ENCODE peak calls at places on chromosomes 1 and 21, in six cellular contexts. Z is endothelial cell, Q is Caco-2, S is fibroblast of lung, D is neural progenitor cell, M is GM20000. N is an unnamed sample.

GRCh38 chr1:200372095-200372884 is 37.5 kb downstream of the ZNF281 start:
- DNase-seq in Z (no peak), Q (peak; percentile 74), S (peak; percentile 90), D (no peak), M (no peak), N (peak; percentile 95)

GRCh38 chr1:220827445-220828210 is 40.9 kb downstream of the MTARC1 start:
- DNase-seq in Z (no peak), Q (no peak), S (no peak), D (no peak), M (no peak), N (no peak)

GRCh38 chr1:19661721-19662228 is 2.9 kb upstream of the HTR6 start:
- DNase-seq in Z (no peak), Q (no peak), S (peak; percentile 26), D (no peak), M (peak; percentile 61), N (no peak)

GRCh38 chr1:19504796-19505693 is 19.7 kb upstream of the CAPZB start:
- DNase-seq in Z (no peak), Q (peak; percentile 45), S (peak; percentile 97), D (no peak), M (no peak), N (no peak)

GRCh38 chr1:235913311-235913710 is 46.6 kb upstream of the LYST start:
- DNase-seq in Z (no peak), Q (no peak), S (no peak), D (no peak), M (no peak), N (no peak)

GRCh38 chr1:36583980-36584805 is 101.5 kb upstream of the CSF3R start:
- DNase-seq in Z (no peak), Q (no peak), S (no peak), D (no peak), M (no peak), N (no peak)

GRCh38 chr1:20868263-20868662 is 81.2 kb upstream of the HP1BP3 start:
- DNase-seq in Z (no peak), Q (no peak), S (no peak), D (no peak), M (no peak), N (no peak)

GRCh38 chr1:15684042-15684461 is at the start of gene PLEKHM2:
- DNase-seq in Z (peak; percentile 54), Q (peak; percentile 30), S (peak; percentile 40), D (peak; percentile 77), M (peak; percentile 91), N (peak; percentile 38)

GRCh38 chr1:243917177-243917862 is 67.3 kb upstream of the AKT3 start:
- DNase-seq in Z (peak; percentile 29), Q (no peak), S (peak; percentile 89), D (peak; percentile 95), M (no peak), N (peak; percentile 64)

GRCh38 chr1:165350861-165351260 is 5.7 kb downstream of the LMX1A start:
- DNase-seq in Z (no peak), Q (no peak), S (no peak), D (peak; percentile 84), M (no peak), N (no peak)

GRCh38 chr21:37914211-37914900 is 1.9 kb downstream of the KCNJ6 start:
- DNase-seq in Z (peak; percentile 74), Q (peak; percentile 44), S (peak; percentile 19), D (peak; percentile 85), M (peak; percentile 52), N (no peak)

GRCh38 chr1:86933562-86934377 is 19.3 kb downstream of the HS2ST1 start:
- DNase-seq in Z (no peak), Q (peak; percentile 14), S (no peak), D (no peak), M (no peak), N (no peak)

GRCh38 chr1:8629241-8630091 is 188.0 kb downstream of the RERE start:
- DNase-seq in Z (no peak), Q (no peak), S (peak; percentile 41), D (no peak), M (peak; percentile 64), N (no peak)

GRCh38 chr1:93715529-93716126 is 34.0 kb upstream of the BCAR3 start:
- DNase-seq in Z (no peak), Q (no peak), S (peak; percentile 83), D (no peak), M (peak; percentile 17), N (no peak)

GRCh38 chr1:214248294-214249082 is 32.5 kb upstream of the SMYD2 start:
- DNase-seq in Z (no peak), Q (no peak), S (peak; percentile 6), D (no peak), M (no peak), N (no peak)

GRCh38 chr1:37481289-37482003 is 7.1 kb downstream of the ZC3H12A start:
- DNase-seq in Z (no peak), Q (no peak), S (no peak), D (no peak), M (no peak), N (peak; percentile 16)

GRCh38 chr1:91693542-91693941 is 192.4 kb downstream of the TGFBR3 start:
- DNase-seq in Z (no peak), Q (no peak), S (peak; percentile 28), D (no peak), M (no peak), N (no peak)

GRCh38 chr1:23784846-23785245 is 6.1 kb upstream of the LYPLA2 start:
- DNase-seq in Z (no peak), Q (no peak), S (no peak), D (no peak), M (no peak), N (no peak)

GRCh38 chr1:70497152-70497551 is 86.1 kb downstream of the CTH start:
- DNase-seq in Z (no peak), Q (no peak), S (no peak), D (no peak), M (no peak), N (no peak)

GRCh38 chr1:215606564-215607168 is 39.6 kb downstream of the KCTD3 start:
- DNase-seq in Z (no peak), Q (no peak), S (no peak), D (no peak), M (peak; percentile 8), N (no peak)

GRCh38 chr1:49765034-49765433 is 258.7 kb downstream of the AGBL4 start:
- DNase-seq in Z (no peak), Q (peak; percentile 3), S (no peak), D (no peak), M (no peak), N (no peak)
- TF ChIP-seq CTCF in Z (no peak), Q (no peak), S (no peak), D (no peak), M (no peak), N (no peak)

DNA sequence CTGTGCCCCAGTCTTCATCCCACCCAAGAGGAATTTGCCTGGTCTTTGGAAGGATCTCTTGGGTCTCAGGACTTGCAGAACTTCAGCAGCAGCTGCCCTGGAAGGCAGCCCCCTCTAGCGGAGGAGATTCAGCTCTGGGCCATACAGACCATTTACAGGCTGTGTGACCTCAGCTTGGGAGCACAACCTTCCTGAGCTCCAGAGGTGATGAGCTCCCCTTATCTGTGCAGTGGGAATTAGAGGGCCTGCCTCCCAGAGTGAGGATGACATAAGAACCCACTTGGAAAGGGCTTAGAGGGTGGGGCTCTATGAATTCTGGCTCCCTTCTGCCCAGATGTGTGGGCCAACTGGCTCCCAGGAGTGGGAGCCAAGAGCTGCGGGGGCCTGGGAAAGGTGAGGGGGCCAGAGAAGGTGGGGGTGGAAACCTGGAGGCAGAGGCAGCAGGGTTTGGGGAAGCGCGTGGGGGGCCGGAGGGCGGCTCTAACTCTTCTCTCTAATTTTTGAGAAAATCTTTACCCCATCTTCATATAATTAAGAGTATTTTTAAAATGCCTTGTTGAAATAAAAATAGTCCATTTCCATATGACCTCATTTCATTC is 21.4 kb downstream of the EPHB2 start:
- DNase-seq in Z (peak; percentile 40), Q (peak; percentile 43), S (no peak), D (peak; percentile 50), M (no peak), N (peak; percentile 43)
- TF ChIP-seq CTCF in Z (no peak), Q (peak; percentile 47), S (peak; percentile 35), D (peak; percentile 51), M (no peak), N (peak; percentile 32)

GRCh38 chr1:160826546-160826945 is 30.6 kb downstream of the LY9 start:
- DNase-seq in Z (no peak), Q (no peak), S (peak; percentile 74), D (no peak), M (no peak), N (peak; percentile 47)

GRCh38 chr1:160827418-160827817 is 31.4 kb downstream of the LY9 start:
- DNase-seq in Z (no peak), Q (no peak), S (no peak), D (no peak), M (no peak), N (no peak)

GRCh38 chr1:160818207-160818935 is 22.4 kb downstream of the LY9 start:
- DNase-seq in Z (no peak), Q (no peak), S (no peak), D (no peak), M (no peak), N (no peak)

GRCh38 chr1:160819186-160819585 is 23.2 kb downstream of the LY9 start:
- DNase-seq in Z (no peak), Q (no peak), S (no peak), D (no peak), M (no peak), N (no peak)

DNA sequence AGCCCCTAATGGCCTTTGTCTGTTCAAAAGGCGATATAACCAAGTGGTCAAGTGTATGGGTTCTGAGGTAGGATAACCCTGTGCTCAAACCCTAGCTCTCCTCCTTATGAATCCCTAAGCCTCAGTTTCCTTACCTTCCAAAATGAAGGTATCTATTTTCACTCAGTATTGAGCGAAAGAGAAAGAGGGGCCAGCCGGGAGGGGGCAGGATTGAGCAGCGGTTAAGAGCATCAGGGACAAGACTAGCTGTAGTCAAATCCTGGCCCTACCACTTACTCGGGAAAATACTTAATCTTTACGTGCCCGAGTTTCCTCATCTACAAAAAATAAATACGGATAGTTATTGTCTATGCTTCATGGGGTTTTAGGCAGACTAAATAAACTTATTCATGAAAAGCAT is 25.7 kb downstream of the LY9 start:
- DNase-seq in Z (no peak), Q (no peak), S (no peak), D (no peak), M (no peak), N (no peak)
- TF ChIP-seq CTCF in Z (no peak), Q (no peak), S (no peak), D (peak; percentile 35), M (no peak), N (no peak)

GRCh38 chr1:226223157-226223785 is at the start of gene MIXL1:
- DNase-seq in Z (peak; percentile 38), Q (no peak), S (peak; percentile 13), D (peak; percentile 37), M (peak; percentile 48), N (no peak)

GRCh38 chr1:226226601-226227000 is 3.1 kb downstream of the MIXL1 start:
- DNase-seq in Z (no peak), Q (no peak), S (no peak), D (no peak), M (peak; percentile 63), N (no peak)

GRCh38 chr1:226222686-226223085 is 778 bp upstream of the MIXL1 start:
- DNase-seq in Z (no peak), Q (no peak), S (no peak), D (no peak), M (no peak), N (no peak)

GRCh38 chr1:226220473-226221189 is 2.8 kb upstream of the MIXL1 start:
- DNase-seq in Z (peak; percentile 36), Q (no peak), S (no peak), D (peak; percentile 24), M (no peak), N (no peak)

DNA sequence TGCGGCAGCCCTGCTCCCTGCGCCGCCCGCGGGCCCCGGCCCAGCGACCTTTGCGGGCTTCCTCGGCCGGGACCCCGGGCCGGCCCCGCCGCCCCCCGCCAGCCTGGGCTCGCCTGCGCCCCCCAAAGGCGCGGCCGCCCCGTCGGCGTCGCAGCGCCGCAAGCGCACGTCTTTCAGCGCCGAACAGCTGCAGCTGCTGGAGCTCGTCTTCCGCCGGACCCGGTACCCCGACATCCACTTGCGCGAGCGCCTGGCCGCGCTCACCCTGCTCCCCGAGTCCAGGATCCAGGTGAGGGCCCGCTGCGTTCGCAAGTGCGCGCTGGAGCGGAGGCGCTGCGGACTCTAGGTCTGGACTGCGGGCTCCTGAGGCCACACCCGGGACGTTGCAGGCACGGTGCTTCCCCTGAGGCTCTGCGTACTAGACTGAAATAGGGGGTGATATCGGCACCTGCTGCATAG is 351 bp downstream of the MIXL1 start:
- DNase-seq in Z (peak; percentile 31), Q (peak; percentile 46), S (peak; percentile 13), D (peak; percentile 76), M (peak; percentile 79), N (no peak)
- TF ChIP-seq CTCF in Z (no peak), Q (no peak), S (no peak), D (peak; percentile 38), M (peak; percentile 28), N (peak; percentile 50)